ENCODE peak calls at places on chromosomes 11 and 22, in six cellular contexts. Z, B, G, P, R and H are unnamed samples.

GRCh38 chr22:42376721-42377177 is 55.5 kb downstream of the NFAM1 start:
- DNase-seq in P (no peak), B (peak), G (no peak), Z (no peak), R (no peak), H (no peak)

GRCh38 chr11:47997063-47998053 is 17.0 kb downstream of the PTPRJ start:
- DNase-seq in G (no peak), Z (no peak), P (no peak), R (no peak), B (no peak), H (no peak)

GRCh38 chr11:76237914-76238313 is 31.6 kb upstream of the WNT11 start:
- DNase-seq in G (no peak), R (no peak), P (no peak), B (no peak), Z (no peak), H (no peak)

GRCh38 chr11:68653486-68654430 is 30.6 kb upstream of the GAL start:
- DNase-seq in R (no peak), B (no peak), Z (no peak), G (no peak), P (no peak), H (no peak)

GRCh38 chr22:18927020-18927419 is 9.1 kb downstream of the PRODH start:
- DNase-seq in R (no peak), B (no peak), P (no peak), G (no peak), Z (no peak), H (no peak)

GRCh38 chr22:31344369-31345330 is 1.5 kb downstream of the PATZ1 start:
- DNase-seq in P (peak), R (peak), G (peak), B (no peak), Z (no peak), H (no peak)

GRCh38 chr11:96098511-96099241 is 174.8 kb upstream of the MTMR2 start:
- DNase-seq in Z (no peak), G (no peak), P (no peak), R (no peak), B (no peak), H (no peak)

GRCh38 chr11:11988099-11988651 is 20.3 kb downstream of the DKK3 start:
- DNase-seq in Z (no peak), G (no peak), B (no peak), P (no peak), R (no peak), H (no peak)

GRCh38 chr11:60914620-60915249 is 777 bp downstream of the TMEM109 start:
- DNase-seq in R (peak), Z (peak), B (no peak), P (peak), G (peak), H (peak)

GRCh38 chr11:77135069-77135468 is 7.0 kb downstream of the MYO7A start:
- DNase-seq in Z (no peak), G (no peak), P (no peak), R (no peak), B (no peak), H (no peak)